ENCODE peak calls at places on chromosomes 16 and 17, in five cellular contexts. Z is CD4-positive, CD25-positive, alpha-beta regulatory T cell; T is choroid plexus epithelial cell; K is NCI-H774; E is stimulated activated CD4-positive, alpha-beta T cell treated with anti-CD3 and anti-CD28 coated beads, Interleukin-1b, Interleukin-23, amount 100 ng/mL, for 1 hour. G is an unnamed sample.

GRCh38 chr16:68298907-68299515 is 11.7 kb downstream of the SLC7A6OS start:
- DNase-seq in Z (no peak), T (peak; percentile 71), K (no peak), E (no peak), G (no peak)

GRCh38 chr16:873243-873661 is 72.7 kb upstream of the GNG13 start:
- DNase-seq in Z (no peak), T (no peak), K (no peak), E (no peak), G (no peak)

GRCh38 chr16:79212114-79212791 is 388.3 kb downstream of the MAF start:
- DNase-seq in Z (no peak), T (no peak), K (no peak), E (no peak), G (no peak)

GRCh38 chr17:42819939-42820535 is 4.0 kb downstream of the BECN1 start:
- DNase-seq in Z (peak; percentile 75), T (peak; percentile 76), K (peak; percentile 74), E (no peak), G (peak; percentile 60)

GRCh38 chr17:28379814-28380571 is 8.5 kb downstream of the SARM1 start:
- DNase-seq in Z (no peak), T (peak; percentile 26), K (no peak), E (no peak), G (no peak)

GRCh38 chr17:8384801-8385335 is 1.9 kb upstream of the RPL26 start:
- DNase-seq in Z (no peak), T (peak; percentile 90), K (no peak), E (no peak), G (no peak)

GRCh38 chr16:76639685-76640289 is 362.6 kb downstream of the CNTNAP4 start:
- DNase-seq in Z (no peak), T (no peak), K (no peak), E (no peak), G (peak; percentile 2)

GRCh38 chr17:15479697-15480096 is 12.3 kb upstream of the CDRT4 start:
- DNase-seq in Z (no peak), T (no peak), K (no peak), E (no peak), G (no peak)

GRCh38 chr17:2688351-2689342 is 22.9 kb downstream of the CLUH start:
- DNase-seq in Z (no peak), T (peak; percentile 35), K (no peak), E (no peak), G (no peak)

GRCh38 chr16:53629151-53629550 is 74.5 kb downstream of the RPGRIP1L start:
- DNase-seq in Z (no peak), T (no peak), K (no peak), E (no peak), G (no peak)

GRCh38 chr17:14813649-14814048 is 451.5 kb downstream of the PMP22 start:
- DNase-seq in Z (peak; percentile 50), T (peak; percentile 33), K (no peak), E (no peak), G (no peak)

GRCh38 chr16:73878616-73879015 is 418.0 kb upstream of the PSMD7 start:
- DNase-seq in Z (peak; percentile 16), T (peak; percentile 88), K (no peak), E (no peak), G (peak; percentile 71)

GRCh38 chr16:4273858-4274291 is 1.1 kb upstream of the TFAP4 start:
- DNase-seq in Z (peak; percentile 70), T (peak; percentile 31), K (peak; percentile 28), E (no peak), G (peak; percentile 14)

GRCh38 chr16:19307587-19308241 is 22.2 kb downstream of the CLEC19A start:
- DNase-seq in Z (no peak), T (no peak), K (no peak), E (no peak), G (no peak)

G was measured in DMS153.